ENCODE peak calls at places on chromosomes 4 and X, in four cellular contexts. S, E, J and R are unnamed samples.

GRCh38 chr4:3480528-3481112 is 17.5 kb downstream of the DOK7 start:
- DNase-seq in E (peak; percentile 66), J (peak; percentile 95), S (peak; percentile 85), R (peak; percentile 91)

GRCh38 chrX:20218809-20219505 is 47.8 kb downstream of the RPS6KA3 start:
- DNase-seq in S (peak; percentile 47), J (no peak), E (no peak), R (peak; percentile 18)

GRCh38 chr4:3073158-3074077 is 920 bp downstream of the HTT-AS start:
- DNase-seq in E (peak; percentile 74), S (no peak), J (peak; percentile 27), R (no peak)

GRCh38 chrX:150566734-150567182 is 1.7 kb upstream of the MTM1 start:
- DNase-seq in J (peak; percentile 72), E (no peak), S (no peak), R (no peak)

GRCh38 chr4:165325732-165326512 is 1.5 kb upstream of the MSMO1 start:
- DNase-seq in E (peak; percentile 49), J (no peak), S (peak; percentile 28), R (no peak)

GRCh38 chr4:169361741-169362140 is 91.0 kb upstream of the SH3RF1 start:
- DNase-seq in E (no peak), S (no peak), J (no peak), R (no peak)

GRCh38 chrX:136584545-136584944 is 52.5 kb downstream of the VGLL1 start:
- DNase-seq in J (no peak), E (no peak), S (no peak), R (no peak)

GRCh38 chrX:53190363-53190960 is 34.5 kb downstream of the KDM5C start:
- DNase-seq in E (no peak), S (peak; percentile 49), J (peak; percentile 56), R (no peak)

GRCh38 chr4:70927502-70928139 is 25.5 kb downstream of the MOB1B start:
- DNase-seq in J (no peak), E (no peak), S (no peak), R (no peak)

GRCh38 chr4:128924951-128925350 is 115.5 kb downstream of the JADE1 start:
- DNase-seq in J (no peak), S (no peak), E (no peak), R (no peak)

DNA sequence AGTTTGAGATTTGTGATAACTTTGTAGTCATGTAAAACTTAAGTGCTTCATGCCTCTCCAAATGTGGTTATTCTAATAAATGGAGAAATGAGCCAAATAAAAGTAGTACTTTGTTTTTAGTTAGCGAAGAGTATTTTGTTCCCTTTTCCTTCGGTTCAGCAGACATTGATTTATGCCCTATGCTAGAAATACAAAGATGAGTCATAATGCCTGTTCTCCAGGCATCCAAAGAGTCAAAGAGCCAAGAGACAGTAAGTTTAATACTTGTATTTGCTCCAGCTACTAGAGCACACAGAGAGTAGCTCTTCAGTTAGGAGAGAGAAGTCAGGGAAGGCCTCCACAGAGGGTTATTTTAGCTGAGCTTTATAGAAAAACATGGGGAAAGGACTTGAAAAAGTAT is 38.8 kb downstream of the PLAC8 start:
- DNase-seq in J (no peak), E (no peak), S (no peak), R (no peak)
- TF ChIP-seq ELF4 in J (no peak), E (no peak), S (no peak), R (no peak)

DNA sequence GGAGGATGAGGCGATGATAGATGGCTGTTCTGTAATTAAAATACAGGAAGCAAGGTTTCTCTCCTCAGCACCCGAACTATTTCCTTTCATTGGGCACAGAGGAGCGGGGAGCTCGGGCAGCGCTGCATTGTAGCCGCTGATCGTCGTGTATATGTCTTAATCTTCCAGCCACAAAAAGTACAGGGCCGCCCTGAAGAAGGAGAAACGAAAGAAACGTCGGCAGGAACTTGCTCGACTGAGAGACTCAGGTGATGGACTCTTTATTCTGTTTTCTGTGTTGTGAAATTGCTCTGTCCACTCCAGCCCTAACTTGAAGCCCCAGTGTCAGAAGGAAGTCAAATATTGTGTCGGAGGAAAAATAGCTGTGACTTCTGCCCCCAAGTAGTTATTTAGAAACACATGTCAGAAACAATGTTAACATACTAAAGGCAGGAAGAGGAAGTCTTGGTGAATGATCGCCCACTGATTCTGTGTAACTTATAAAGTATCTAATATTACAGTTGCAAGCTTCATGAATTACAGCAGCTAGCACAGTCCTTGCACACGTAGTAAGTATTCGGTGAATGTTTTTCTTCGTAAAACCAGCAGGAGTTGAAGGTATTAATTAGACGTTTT is 589 bp downstream of the ZRSR2 start:
- DNase-seq in E (no peak), J (no peak), S (peak; percentile 6), R (no peak)
- TF ChIP-seq SP1 in E (no peak), J (no peak), S (no peak), R (no peak)

GRCh38 chrX:17456526-17456925 is 81.5 kb downstream of the NHS start:
- DNase-seq in E (no peak), S (no peak), J (no peak), R (no peak)
- TF ChIP-seq ELF4 in E (no peak), S (no peak), J (no peak), R (no peak)

DNA sequence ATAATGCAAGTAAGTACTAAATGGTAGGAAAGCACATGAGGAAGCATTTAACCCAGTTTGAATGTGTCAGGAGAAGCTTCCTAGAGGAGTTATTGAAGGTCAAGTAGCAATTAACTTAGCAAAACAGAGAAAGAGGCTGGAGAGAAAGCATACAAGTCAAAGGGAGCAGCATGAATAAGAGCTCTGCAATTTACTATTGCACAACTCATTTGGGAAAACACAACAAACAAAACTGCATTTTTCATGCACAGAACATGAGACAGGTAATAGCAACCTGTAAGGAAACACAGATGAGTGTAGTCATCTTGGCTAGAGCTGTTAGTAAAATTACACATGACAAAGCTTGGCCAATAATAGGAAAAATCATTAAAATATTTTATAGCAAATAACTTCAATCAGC is 538.1 kb downstream of the PPP4R3C start:
- DNase-seq in S (no peak), E (no peak), J (no peak), R (no peak)
- TF ChIP-seq SP1 in S (no peak), E (no peak), J (no peak), R (no peak)

GRCh38 chrX:9352683-9353430 is 112.0 kb upstream of the TBL1X start:
- DNase-seq in E (peak; percentile 4), J (no peak), S (peak; percentile 70), R (no peak)
- TF ChIP-seq ELF4 in E (no peak), J (no peak), S (no peak), R (no peak)

GRCh38 chrX:8823698-8824097 is 22.5 kb upstream of the FAM9A start:
- DNase-seq in J (no peak), S (no peak), E (no peak), R (no peak)

GRCh38 chrX:8815460-8816065 is 14.4 kb upstream of the FAM9A start:
- DNase-seq in J (no peak), S (peak; percentile 55), E (peak; percentile 45), R (peak; percentile 48)

DNA sequence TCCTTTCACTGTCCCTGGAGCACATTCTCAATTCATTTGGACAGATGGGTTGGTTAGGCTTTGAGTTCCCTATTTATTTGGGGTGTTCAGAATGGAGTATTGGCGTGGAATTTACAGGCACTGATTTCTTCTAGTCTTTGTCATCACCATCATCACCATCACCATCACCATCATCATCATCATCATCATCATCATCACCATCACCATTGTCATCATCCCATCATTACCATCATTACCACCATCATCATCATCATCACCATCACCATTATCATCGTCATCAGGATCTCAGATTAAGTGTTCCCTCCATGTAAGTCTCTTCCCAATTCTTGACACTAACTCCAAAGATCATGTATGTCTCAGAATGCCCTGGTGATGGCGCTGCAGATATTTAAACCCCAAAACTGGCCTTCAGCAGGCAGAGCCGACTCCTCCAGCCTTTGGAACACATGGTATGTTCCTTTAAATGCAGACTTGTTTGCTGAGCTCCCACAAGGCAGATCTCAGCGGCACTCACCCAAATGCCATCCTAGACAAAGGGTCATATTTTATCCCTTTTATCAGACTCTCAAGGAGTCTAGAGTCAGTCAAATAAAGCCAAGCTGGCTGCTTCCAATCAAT is 19.8 kb upstream of the FAM9A start:
- DNase-seq in J (peak; percentile 58), S (no peak), E (no peak), R (no peak)
- TF ChIP-seq SP1 in J (no peak), S (no peak), E (no peak), R (no peak)